ENCODE peak calls at places on chromosomes 11 and 22, in four cellular contexts. V is SK-N-SH, H is GM12878, Q is HepG2. J is an unnamed sample.

GRCh38 chr11:77372736-77373135 is 71.2 kb upstream of the GDPD4 start:
- DNase-seq in Q (no peak), V (no peak), H (no peak), J (no peak)

GRCh38 chr11:834371-835316 is 1.9 kb downstream of the CD151 start:
- DNase-seq in Q (no peak), V (no peak), H (no peak), J (peak)

GRCh38 chr22:26692215-26692614 is 34.8 kb downstream of the MIAT start:
- DNase-seq in Q (no peak), V (no peak), H (no peak), J (no peak)

GRCh38 chr22:41914611-41915034 is 251 bp downstream of the SHISA8 start:
- DNase-seq in Q (no peak), V (peak), H (no peak), J (no peak)

GRCh38 chr11:119158467-119158866 is 9.6 kb downstream of the ABCG4 start:
- DNase-seq in H (no peak), Q (no peak), V (no peak), J (no peak)

GRCh38 chr11:76134239-76134638 is 72.1 kb downstream of the WNT11 start:
- DNase-seq in H (no peak), Q (no peak), V (no peak), J (no peak)

GRCh38 chr11:74418509-74418895 is 20.3 kb upstream of the PGM2L1 start:
- DNase-seq in Q (peak), V (no peak), H (no peak), J (peak)

GRCh38 chr11:110712643-110713468 is 619 bp upstream of the ARHGAP20 start:
- DNase-seq in V (peak), Q (no peak), H (no peak), J (no peak)

GRCh38 chr11:130449246-130449990 is 973 bp downstream of the ADAMTS15 start:
- DNase-seq in V (peak), H (no peak), Q (no peak), J (no peak)

GRCh38 chr11:109221190-109221589 is 200.8 kb upstream of the C11orf87 start:
- DNase-seq in V (no peak), Q (no peak), H (no peak), J (no peak)

GRCh38 chr11:134957540-134958335 is 545.7 kb upstream of the B3GAT1 start:
- DNase-seq in Q (no peak), V (no peak), H (no peak), J (no peak)

GRCh38 chr22:37501610-37502341 is 15.6 kb upstream of the MFNG start:
- DNase-seq in H (no peak), V (no peak), Q (peak), J (peak)

GRCh38 chr11:15871904-15872303 is 484.4 kb downstream of the SOX6 start:
- DNase-seq in H (no peak), V (no peak), Q (no peak), J (no peak)

GRCh38 chr11:66363805-66364535 is 7.6 kb downstream of the SLC29A2 start:
- DNase-seq in Q (no peak), V (peak), H (no peak), J (peak)

GRCh38 chr11:12159351-12160099 is 49.1 kb downstream of the MICAL2 start:
- DNase-seq in V (no peak), H (no peak), Q (no peak), J (peak)

GRCh38 chr11:12963051-12963450 is 46.1 kb upstream of the RASSF10 start:
- DNase-seq in V (no peak), Q (no peak), H (no peak), J (no peak)

GRCh38 chr11:88695701-88696414 is 358.3 kb upstream of the CTSC start:
- DNase-seq in H (no peak), Q (no peak), V (no peak), J (no peak)

GRCh38 chr11:88689548-88690240 is 352.2 kb upstream of the CTSC start:
- DNase-seq in H (no peak), Q (no peak), V (no peak), J (no peak)

GRCh38 chr11:88692306-88692705 is 354.8 kb upstream of the CTSC start:
- DNase-seq in H (no peak), V (no peak), Q (no peak), J (no peak)
- TF ChIP-seq PBX3 in H (no peak), V (no peak), Q (no peak), J (no peak)

GRCh38 chr22:33326540-33327295 is 268.5 kb upstream of the SYN3 start:
- DNase-seq in V (no peak), Q (no peak), H (no peak), J (no peak)
- TF ChIP-seq RFX5 in V (no peak), Q (no peak), H (no peak), J (no peak)

DNA sequence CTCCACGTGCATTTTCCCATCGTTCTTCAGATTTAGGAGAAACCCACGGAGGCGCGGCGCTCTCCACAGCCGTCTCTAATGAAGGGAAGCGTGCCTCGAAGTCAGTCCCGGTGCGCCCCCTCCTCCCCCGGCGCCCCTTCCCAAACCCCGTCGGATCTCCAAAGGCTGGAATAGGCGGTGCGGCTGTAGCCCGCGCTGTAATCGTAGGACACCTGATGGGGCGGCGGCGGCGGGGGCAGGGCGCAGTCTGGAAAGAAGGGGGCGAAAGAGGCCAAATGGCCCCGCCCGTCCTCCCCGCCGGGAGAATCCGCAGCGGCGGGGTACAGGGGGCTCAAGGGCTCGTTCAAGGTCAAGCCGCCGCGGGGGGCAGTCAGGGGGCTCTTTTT is 1.3 kb downstream of the FAM181B start:
- DNase-seq in H (no peak), Q (no peak), V (no peak), J (no peak)
- TF ChIP-seq PBX3 in H (no peak), Q (no peak), V (no peak), J (no peak)

GRCh38 chr11:31875861-31876625 is 64.9 kb upstream of the PAX6 start:
- DNase-seq in Q (no peak), V (no peak), H (no peak), J (no peak)

GRCh38 chr11:31872074-31872440 is 60.9 kb upstream of the PAX6 start:
- DNase-seq in V (no peak), H (no peak), Q (no peak), J (no peak)

GRCh38 chr11:31873115-31873514 is 62.0 kb upstream of the PAX6 start:
- DNase-seq in H (no peak), Q (no peak), V (no peak), J (no peak)

GRCh38 chr11:31871310-31872073 is 60.4 kb upstream of the PAX6 start:
- DNase-seq in H (no peak), V (no peak), Q (no peak), J (no peak)

DNA sequence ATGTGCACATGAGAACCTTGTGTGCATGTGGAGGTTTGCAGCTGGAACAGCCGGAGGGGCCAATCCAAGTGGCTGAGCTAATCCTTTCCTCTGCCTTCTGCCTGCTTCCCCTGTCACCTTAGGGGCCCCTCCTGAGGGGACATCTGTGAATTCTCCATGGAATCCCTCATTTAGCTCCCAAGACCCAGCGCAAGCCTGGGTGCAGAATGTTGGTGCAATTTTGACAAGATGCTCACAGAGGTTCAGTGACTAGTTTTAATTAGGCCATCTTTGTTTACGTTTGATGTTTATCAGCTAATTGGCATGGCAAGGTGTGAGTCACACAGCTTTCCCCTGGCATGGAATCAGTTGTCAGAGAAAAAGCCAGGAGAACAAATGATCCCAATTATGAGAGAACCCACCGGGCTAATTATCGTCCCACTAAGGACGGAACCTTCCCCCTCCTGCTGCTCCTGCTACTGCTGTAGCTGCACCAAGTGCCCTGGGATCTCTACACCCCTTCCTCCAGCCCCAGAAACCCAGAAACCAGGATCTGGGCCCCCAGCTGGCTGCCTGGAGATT is 63.6 kb upstream of the PAX6 start:
- DNase-seq in Q (no peak), H (no peak), V (no peak), J (no peak)
- TF ChIP-seq RFX5 in Q (no peak), H (no peak), V (no peak), J (no peak)

GRCh38 chr11:71155846-71156245 is 96.5 kb downstream of the SHANK2 start:
- DNase-seq in Q (no peak), H (no peak), V (no peak), J (no peak)

GRCh38 chr11:71151561-71151960 is 100.8 kb downstream of the SHANK2 start:
- DNase-seq in H (no peak), V (peak), Q (no peak), J (no peak)

GRCh38 chr11:71154406-71154805 is 98.0 kb downstream of the SHANK2 start:
- DNase-seq in Q (no peak), H (no peak), V (no peak), J (no peak)

GRCh38 chr11:71150859-71151258 is 101.5 kb downstream of the SHANK2 start:
- DNase-seq in H (no peak), Q (no peak), V (no peak), J (no peak)

GRCh38 chr11:71153005-71153395 is 99.4 kb downstream of the SHANK2 start:
- DNase-seq in V (no peak), H (no peak), Q (peak), J (peak)
- TF ChIP-seq PBX3 in V (no peak), H (no peak), Q (no peak), J (no peak)

DNA sequence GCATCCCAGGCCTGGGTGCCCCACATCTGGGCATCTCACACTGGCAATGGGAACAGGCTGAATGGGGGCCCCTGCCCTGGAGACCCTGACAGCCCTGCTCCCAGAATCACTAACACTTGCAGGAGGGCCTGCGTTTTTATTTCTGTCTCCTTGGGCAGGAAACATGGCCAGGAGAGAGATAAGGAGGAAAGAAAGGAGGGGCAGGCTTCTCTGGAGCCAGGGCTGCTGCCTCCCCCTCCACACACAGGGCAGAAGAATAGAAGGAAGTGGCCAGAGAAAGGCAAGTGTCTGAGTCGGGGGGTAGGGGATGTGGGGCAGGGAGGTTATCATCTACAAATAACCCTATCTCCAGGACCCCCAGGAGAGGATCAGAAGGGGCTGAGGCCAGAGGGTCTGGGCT is 25.5 kb upstream of the TSPAN18 start:
- DNase-seq in V (peak), H (no peak), Q (no peak), J (no peak)
- TF ChIP-seq RFX5 in V (no peak), H (no peak), Q (no peak), J (no peak)

DNA sequence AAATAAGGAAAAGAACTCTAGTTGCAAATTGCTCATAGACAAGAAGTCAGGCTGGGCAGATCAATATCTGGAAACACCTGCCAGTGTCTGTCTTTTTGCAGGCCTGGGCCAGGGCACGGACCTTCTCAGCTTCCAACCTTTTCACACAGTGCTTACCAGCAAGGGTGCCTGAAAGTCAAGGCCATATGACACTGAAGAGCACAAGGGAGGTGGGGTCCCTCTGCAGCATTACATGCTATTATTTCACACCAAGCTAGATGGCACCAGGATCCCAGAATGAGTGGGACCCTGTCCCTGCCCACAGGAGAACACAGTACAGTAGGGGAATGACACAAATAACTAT is 5.9 kb upstream of the PEX26 start:
- DNase-seq in H (no peak), V (no peak), Q (no peak), J (no peak)
- TF ChIP-seq PBX3 in H (no peak), V (no peak), Q (no peak), J (no peak)

J was measured in A549.